ENCODE peak calls at places on chromosomes 2 and 18, in four cellular contexts. One of them, this sample, is unnamed.

GRCh38 chr2:159053186-159054031 is 85.0 kb downstream of the TANC1 start:
- DNase-seq in K562: no peak
- DNase-seq in GM12878: no peak
- DNase-seq in SK-N-SH: peak; percentile 44
- DNase-seq in this sample: no peak

GRCh38 chr2:55102056-55102812 is 52.0 kb upstream of the RTN4 start:
- DNase-seq in K562: no peak
- DNase-seq in GM12878: no peak
- DNase-seq in SK-N-SH: no peak
- DNase-seq in this sample: no peak

GRCh38 chr18:45722899-45723298 is 1.1 kb upstream of the SLC14A1 start:
- DNase-seq in K562: peak; percentile 87
- DNase-seq in GM12878: peak; percentile 27
- DNase-seq in SK-N-SH: peak; percentile 81
- DNase-seq in this sample: peak; percentile 25

GRCh38 chr2:5042666-5043440 is 649.3 kb upstream of the SOX11 start:
- DNase-seq in K562: no peak
- DNase-seq in GM12878: no peak
- DNase-seq in SK-N-SH: no peak
- DNase-seq in this sample: no peak

GRCh38 chr18:60259052-60259681 is 113.4 kb downstream of the MC4R start:
- DNase-seq in K562: no peak
- DNase-seq in GM12878: no peak
- DNase-seq in SK-N-SH: no peak
- DNase-seq in this sample: no peak

GRCh38 chr2:187024739-187025138 is 175.8 kb upstream of the ZSWIM2 start:
- DNase-seq in K562: no peak
- DNase-seq in GM12878: no peak
- DNase-seq in SK-N-SH: no peak
- DNase-seq in this sample: no peak

GRCh38 chr2:108607706-108608301 is 73.5 kb downstream of the LIMS1 start:
- DNase-seq in K562: peak; percentile 46
- DNase-seq in GM12878: no peak
- DNase-seq in SK-N-SH: peak; percentile 33
- DNase-seq in this sample: peak; percentile 58

GRCh38 chr2:210681481-210681880 is 125.1 kb downstream of the CPS1 start:
- DNase-seq in K562: no peak
- DNase-seq in GM12878: no peak
- DNase-seq in SK-N-SH: no peak
- DNase-seq in this sample: no peak

GRCh38 chr18:61972389-61973264 is 79.8 kb upstream of the RNF152 start:
- DNase-seq in K562: no peak
- DNase-seq in GM12878: no peak
- DNase-seq in SK-N-SH: no peak
- DNase-seq in this sample: no peak

GRCh38 chr2:168450752-168451151 is 5.3 kb upstream of the CERS6 start:
- DNase-seq in K562: no peak
- DNase-seq in GM12878: no peak
- DNase-seq in SK-N-SH: no peak
- DNase-seq in this sample: no peak

GRCh38 chr18:48238206-48238605 is 171.0 kb downstream of the ZBTB7C start:
- DNase-seq in K562: no peak
- DNase-seq in GM12878: no peak
- DNase-seq in SK-N-SH: no peak
- DNase-seq in this sample: peak; percentile 50

GRCh38 chr2:233384811-233385488 is 30.7 kb downstream of the DGKD start:
- DNase-seq in K562: no peak
- DNase-seq in GM12878: no peak
- DNase-seq in SK-N-SH: no peak
- DNase-seq in this sample: no peak

GRCh38 chr2:241211276-241211675 is 22.8 kb downstream of the ANO7 start:
- DNase-seq in K562: no peak
- DNase-seq in GM12878: no peak
- DNase-seq in SK-N-SH: no peak
- DNase-seq in this sample: no peak

GRCh38 chr2:111032721-111033532 is 87.8 kb upstream of the BCL2L11 start:
- DNase-seq in K562: no peak
- DNase-seq in GM12878: no peak
- DNase-seq in SK-N-SH: no peak
- DNase-seq in this sample: no peak

GRCh38 chr2:128605421-128605820 is 286.8 kb upstream of the HS6ST1 start:
- DNase-seq in K562: no peak
- DNase-seq in GM12878: no peak
- DNase-seq in SK-N-SH: no peak
- DNase-seq in this sample: no peak

GRCh38 chr2:128607981-128608506 is 289.4 kb upstream of the HS6ST1 start:
- DNase-seq in K562: no peak
- DNase-seq in GM12878: no peak
- DNase-seq in SK-N-SH: peak; percentile 51
- DNase-seq in this sample: peak; percentile 62

GRCh38 chr2:128607440-128607839 is 288.8 kb upstream of the HS6ST1 start:
- DNase-seq in K562: no peak
- DNase-seq in GM12878: no peak
- DNase-seq in SK-N-SH: no peak
- DNase-seq in this sample: no peak

GRCh38 chr2:128605931-128606330 is 287.3 kb upstream of the HS6ST1 start:
- DNase-seq in K562: no peak
- DNase-seq in GM12878: no peak
- DNase-seq in SK-N-SH: no peak
- DNase-seq in this sample: no peak

GRCh38 chr2:128606837-128607236 is 288.2 kb upstream of the HS6ST1 start:
- DNase-seq in K562: no peak
- DNase-seq in GM12878: no peak
- DNase-seq in SK-N-SH: no peak
- DNase-seq in this sample: no peak
- TF ChIP-seq JUND in K562: no peak
- TF ChIP-seq JUND in GM12878: no peak
- TF ChIP-seq JUND in SK-N-SH: no peak
- TF ChIP-seq JUND in this sample: no peak

GRCh38 chr2:120855855-120856405 is 120.3 kb downstream of the GLI2 start:
- DNase-seq in K562: no peak
- DNase-seq in GM12878: no peak
- DNase-seq in SK-N-SH: no peak
- DNase-seq in this sample: no peak

GRCh38 chr2:120856421-120856862 is 120.8 kb downstream of the GLI2 start:
- DNase-seq in K562: peak; percentile 24
- DNase-seq in GM12878: no peak
- DNase-seq in SK-N-SH: peak; percentile 58
- DNase-seq in this sample: peak; percentile 44

GRCh38 chr2:120854014-120854620 is 118.4 kb downstream of the GLI2 start:
- DNase-seq in K562: no peak
- DNase-seq in GM12878: no peak
- DNase-seq in SK-N-SH: no peak
- DNase-seq in this sample: no peak

GRCh38 chr2:120853294-120854013 is 117.8 kb downstream of the GLI2 start:
- DNase-seq in K562: no peak
- DNase-seq in GM12878: no peak
- DNase-seq in SK-N-SH: no peak
- DNase-seq in this sample: no peak

GRCh38 chr2:120854766-120855530 is 119.3 kb downstream of the GLI2 start:
- DNase-seq in K562: no peak
- DNase-seq in GM12878: no peak
- DNase-seq in SK-N-SH: no peak
- DNase-seq in this sample: no peak
- TF ChIP-seq JUND in K562: no peak
- TF ChIP-seq JUND in GM12878: no peak
- TF ChIP-seq JUND in SK-N-SH: no peak
- TF ChIP-seq JUND in this sample: no peak

GRCh38 chr2:776038-776437 is 98.8 kb upstream of the TMEM18 start:
- DNase-seq in K562: no peak
- DNase-seq in GM12878: no peak
- DNase-seq in SK-N-SH: no peak
- DNase-seq in this sample: no peak
- TF ChIP-seq JUND in K562: no peak
- TF ChIP-seq JUND in GM12878: no peak
- TF ChIP-seq JUND in SK-N-SH: no peak
- TF ChIP-seq JUND in this sample: no peak

DNA sequence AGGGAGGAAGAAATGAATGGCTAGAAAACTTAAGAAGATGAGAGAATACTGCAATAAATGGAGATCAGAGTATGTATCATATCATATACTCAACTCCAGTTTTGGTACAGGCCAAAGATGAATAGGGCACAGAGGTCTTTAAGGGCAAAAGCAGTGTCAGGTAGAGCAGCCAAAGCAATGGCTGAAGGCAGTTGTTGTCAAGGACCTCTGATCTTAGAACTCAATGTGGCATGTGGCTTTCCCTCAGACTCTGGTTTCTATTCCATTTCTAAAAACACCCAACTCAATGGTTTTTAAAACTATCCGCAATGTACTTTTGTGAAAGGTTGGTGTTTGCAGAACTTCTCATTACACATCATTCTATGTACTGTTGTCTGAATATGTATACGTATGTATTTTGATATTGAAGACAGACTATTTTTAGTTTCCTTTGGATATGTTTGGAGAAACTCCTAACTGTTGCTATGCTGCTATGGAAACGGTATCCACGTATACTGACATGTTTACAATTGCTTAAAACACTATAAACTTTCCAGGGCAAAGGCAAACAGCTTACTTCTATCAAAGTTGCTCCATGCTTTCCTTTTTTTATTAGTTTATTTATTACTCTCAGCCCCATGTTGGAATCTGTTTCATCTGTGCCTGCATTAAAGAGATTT is 58.1 kb upstream of the PELI1 start:
- DNase-seq in K562: no peak
- DNase-seq in GM12878: peak; percentile 45
- DNase-seq in SK-N-SH: no peak
- DNase-seq in this sample: no peak
- TF ChIP-seq JUND in K562: no peak
- TF ChIP-seq JUND in GM12878: no peak
- TF ChIP-seq JUND in SK-N-SH: no peak
- TF ChIP-seq JUND in this sample: no peak

GRCh38 chr2:71503827-71504226 is 50.5 kb downstream of the DYSF start:
- DNase-seq in K562: no peak
- DNase-seq in GM12878: no peak
- DNase-seq in SK-N-SH: no peak
- DNase-seq in this sample: no peak
- TF ChIP-seq JUND in K562: no peak
- TF ChIP-seq JUND in GM12878: no peak
- TF ChIP-seq JUND in SK-N-SH: no peak
- TF ChIP-seq JUND in this sample: no peak

GRCh38 chr2:214611015-214611414 is 198.5 kb downstream of the BARD1 start:
- DNase-seq in K562: no peak
- DNase-seq in GM12878: no peak
- DNase-seq in SK-N-SH: no peak
- DNase-seq in this sample: no peak
- TF ChIP-seq JUND in K562: no peak
- TF ChIP-seq JUND in GM12878: no peak
- TF ChIP-seq JUND in SK-N-SH: no peak
- TF ChIP-seq JUND in this sample: no peak

GRCh38 chr2:144712277-144712944 is 192.5 kb upstream of the ZEB2 start:
- DNase-seq in K562: no peak
- DNase-seq in GM12878: no peak
- DNase-seq in SK-N-SH: no peak
- DNase-seq in this sample: no peak
- TF ChIP-seq JUND in K562: no peak
- TF ChIP-seq JUND in GM12878: no peak
- TF ChIP-seq JUND in SK-N-SH: no peak
- TF ChIP-seq JUND in this sample: no peak

GRCh38 chr2:43475137-43475846 is 120.5 kb downstream of the THADA start:
- DNase-seq in K562: no peak
- DNase-seq in GM12878: no peak
- DNase-seq in SK-N-SH: no peak
- DNase-seq in this sample: no peak

GRCh38 chr2:43472527-43473194 is 123.2 kb downstream of the THADA start:
- DNase-seq in K562: no peak
- DNase-seq in GM12878: no peak
- DNase-seq in SK-N-SH: no peak
- DNase-seq in this sample: no peak

GRCh38 chr2:43475922-43476321 is 119.9 kb downstream of the THADA start:
- DNase-seq in K562: no peak
- DNase-seq in GM12878: no peak
- DNase-seq in SK-N-SH: no peak
- DNase-seq in this sample: no peak

GRCh38 chr2:43474273-43474672 is 121.6 kb downstream of the THADA start:
- DNase-seq in K562: no peak
- DNase-seq in GM12878: no peak
- DNase-seq in SK-N-SH: no peak
- DNase-seq in this sample: no peak

GRCh38 chr2:43473767-43474166 is 122.1 kb downstream of the THADA start:
- DNase-seq in K562: no peak
- DNase-seq in GM12878: no peak
- DNase-seq in SK-N-SH: no peak
- DNase-seq in this sample: no peak
- TF ChIP-seq JUND in K562: no peak
- TF ChIP-seq JUND in GM12878: no peak
- TF ChIP-seq JUND in SK-N-SH: no peak
- TF ChIP-seq JUND in this sample: no peak

GRCh38 chr2:157076526-157077161 is 180.9 kb upstream of the GALNT5 start:
- DNase-seq in K562: no peak
- DNase-seq in GM12878: peak; percentile 5
- DNase-seq in SK-N-SH: no peak
- DNase-seq in this sample: no peak

GRCh38 chr2:157077753-157078152 is 179.8 kb upstream of the GALNT5 start:
- DNase-seq in K562: no peak
- DNase-seq in GM12878: no peak
- DNase-seq in SK-N-SH: no peak
- DNase-seq in this sample: no peak

GRCh38 chr2:157075924-157076323 is 181.6 kb upstream of the GALNT5 start:
- DNase-seq in K562: no peak
- DNase-seq in GM12878: no peak
- DNase-seq in SK-N-SH: no peak
- DNase-seq in this sample: no peak
- TF ChIP-seq JUND in K562: no peak
- TF ChIP-seq JUND in GM12878: no peak
- TF ChIP-seq JUND in SK-N-SH: no peak
- TF ChIP-seq JUND in this sample: no peak

GRCh38 chr2:75324716-75325291 is 125.5 kb upstream of the TACR1 start:
- DNase-seq in K562: no peak
- DNase-seq in GM12878: no peak
- DNase-seq in SK-N-SH: no peak
- DNase-seq in this sample: no peak
- TF ChIP-seq JUND in K562: no peak
- TF ChIP-seq JUND in GM12878: no peak
- TF ChIP-seq JUND in SK-N-SH: no peak
- TF ChIP-seq JUND in this sample: no peak